ENCODE peak calls at places on chromosomes 1 and 21, in seven cellular contexts. X is ovary, H is fibroblast of lung, T is transverse colon, Y is PC-3, L is neural progenitor cell, S is adipocyte. R is an unnamed sample.

GRCh38 chr1:117657949-117658660 is 52.3 kb downstream of the TENT5C start:
- DNase-seq in X (no peak), H (no peak), Y (no peak), L (no peak), S (no peak), T (no peak), R (no peak)

GRCh38 chr1:205907794-205908193 is 35.5 kb downstream of the SLC26A9 start:
- DNase-seq in S (peak; percentile 57), H (no peak), L (peak; percentile 43), Y (peak; percentile 74), X (no peak), T (no peak), R (peak; percentile 75)

GRCh38 chr1:68331117-68331865 is 99.0 kb upstream of the WLS start:
- DNase-seq in X (no peak), H (peak; percentile 98), T (no peak), Y (peak; percentile 90), L (no peak), S (peak; percentile 70), R (no peak)

GRCh38 chr1:54614024-54614423 is 9.3 kb downstream of the FAM151A start:
- DNase-seq in X (no peak), H (no peak), L (no peak), T (peak; percentile 2), Y (no peak), S (no peak), R (no peak)

GRCh38 chr1:90557706-90558105 is 159.4 kb downstream of the BARHL2 start:
- DNase-seq in H (no peak), L (no peak), X (no peak), T (no peak), S (no peak), Y (no peak), R (no peak)

GRCh38 chr1:111920221-111921024 is 69.0 kb downstream of the KCND3 start:
- DNase-seq in H (peak; percentile 20), X (no peak), L (no peak), Y (no peak), S (peak; percentile 23), T (no peak), R (no peak)

GRCh38 chr1:15156807-15157380 is 3.3 kb downstream of the TMEM51 start:
- DNase-seq in Y (no peak), L (peak; percentile 37), X (peak; percentile 26), H (no peak), S (no peak), T (no peak), R (peak; percentile 51)

GRCh38 chr1:224769987-224770693 is 154.0 kb downstream of the CNIH3 start:
- DNase-seq in S (peak; percentile 82), X (peak; percentile 10), L (no peak), T (no peak), Y (peak; percentile 69), H (peak; percentile 72), R (no peak)

GRCh38 chr21:32499249-32500055 is 85.9 kb downstream of the TCP10L start:
- DNase-seq in Y (peak; percentile 44), H (peak; percentile 82), X (no peak), L (peak; percentile 23), T (no peak), S (peak; percentile 69), R (no peak)

GRCh38 chr1:181251001-181251712 is 162.7 kb downstream of the IER5 start:
- DNase-seq in Y (peak; percentile 92), S (peak; percentile 31), H (peak; percentile 84), X (no peak), T (no peak), L (no peak), R (no peak)

GRCh38 chr1:228904222-228904621 is 168.9 kb downstream of the RHOU start:
- DNase-seq in L (no peak), X (no peak), Y (no peak), S (no peak), H (no peak), T (no peak), R (no peak)

GRCh38 chr1:84736445-84736844 is 46.2 kb upstream of the SSX2IP start:
- DNase-seq in H (no peak), X (no peak), T (no peak), L (no peak), Y (no peak), S (no peak), R (no peak)

GRCh38 chr21:42225571-42226155 is 6.7 kb downstream of the ABCG1 start:
- DNase-seq in T (no peak), X (no peak), L (no peak), H (no peak), Y (no peak), S (no peak), R (no peak)

GRCh38 chr21:42229676-42230075 is 10.7 kb downstream of the ABCG1 start:
- DNase-seq in H (no peak), T (no peak), S (no peak), X (no peak), L (no peak), Y (no peak), R (no peak)

GRCh38 chr21:42228709-42229220 is 9.8 kb downstream of the ABCG1 start:
- DNase-seq in L (no peak), T (no peak), Y (no peak), S (no peak), H (no peak), X (no peak), R (no peak)

GRCh38 chr21:42230636-42231035 is 11.7 kb downstream of the ABCG1 start:
- DNase-seq in L (no peak), H (no peak), Y (no peak), X (no peak), T (no peak), S (no peak), R (no peak)

DNA sequence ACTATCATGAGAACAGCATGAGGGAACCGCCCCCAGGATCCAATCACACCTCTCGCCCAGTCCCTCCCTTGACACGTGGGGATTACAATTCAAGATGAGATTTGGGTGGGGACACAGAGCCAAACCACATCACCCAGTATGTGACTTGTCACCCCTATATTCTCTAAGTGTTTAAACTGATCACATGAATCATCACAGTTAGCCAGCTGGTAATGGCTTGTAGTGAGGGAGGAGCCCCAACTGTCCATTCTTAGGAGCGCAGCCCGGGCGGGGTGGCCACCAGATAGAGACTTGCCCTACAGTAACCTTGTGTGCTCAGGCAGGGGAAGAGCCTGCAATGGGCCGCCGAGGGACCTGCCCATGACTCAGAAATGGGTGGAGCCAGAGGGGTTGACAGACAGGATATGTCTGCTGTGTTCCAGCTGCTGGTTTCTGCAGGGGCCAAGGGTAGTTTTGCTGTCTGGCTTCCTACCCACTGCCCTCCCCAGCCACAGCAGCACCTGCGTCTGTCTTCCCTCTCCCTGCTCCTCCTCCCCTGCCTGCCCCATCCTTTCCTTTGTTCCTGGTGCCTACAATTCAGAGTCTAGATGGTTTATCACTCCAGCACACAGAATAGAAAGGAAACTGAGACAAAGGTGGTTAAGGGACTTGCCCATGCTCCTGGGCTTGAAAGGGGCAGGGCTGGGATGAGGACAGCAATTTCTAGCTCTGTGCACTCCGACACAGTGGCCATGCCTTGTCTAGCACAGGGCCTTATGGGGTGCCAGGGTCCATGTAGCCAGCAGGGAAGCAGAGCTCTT is 9.2 kb downstream of the ABCG1 start:
- DNase-seq in Y (peak; percentile 79), T (peak; percentile 95), X (no peak), H (peak; percentile 66), S (peak; percentile 13), L (peak; percentile 29), R (peak; percentile 71)
- H3K4me3 ChIP-seq in Y (no peak overlapping the region), T (no peak overlapping the region), X (no peak overlapping the region), H (no peak overlapping the region), S (peak overlapping the region; percentile 10), L (no peak overlapping the region), R (no peak overlapping the region)

GRCh38 chr1:93740141-93740540 is 58.5 kb upstream of the BCAR3 start:
- DNase-seq in T (no peak), L (no peak), X (no peak), S (no peak), Y (no peak), H (no peak), R (no peak)
- H3K4me1 ChIP-seq in T (no peaks in the 10 kb centered on the region), L (peaks cover 34% of the 10 kb centered on the region), X (peaks cover 3% of the 10 kb centered on the region), S (peaks cover 45% of the 10 kb centered on the region), Y (peaks cover 55% of the 10 kb centered on the region), H (peaks cover 16% of the 10 kb centered on the region), R (no peaks in the 10 kb centered on the region)

DNA sequence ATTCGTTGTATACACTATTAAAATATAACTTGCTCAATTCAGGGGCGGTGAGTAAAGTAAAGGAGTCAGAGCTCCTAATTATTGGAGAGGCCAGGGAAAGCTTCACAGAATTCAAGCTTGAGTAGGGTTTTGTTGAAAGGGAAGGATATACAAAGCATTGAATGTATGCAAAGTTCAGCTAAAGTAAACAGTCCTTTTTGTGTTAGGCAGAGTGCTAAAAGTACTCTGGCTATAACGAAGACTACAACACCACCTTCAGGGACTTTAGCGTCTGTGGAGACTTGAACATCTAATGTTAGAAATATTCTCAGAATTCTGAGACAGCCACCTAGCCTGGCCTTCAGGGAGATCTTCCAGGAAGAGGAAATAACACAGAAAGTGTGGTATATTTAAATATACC is 1.1 kb downstream of the FALEC start:
- DNase-seq in L (no peak), Y (no peak), S (no peak), X (no peak), T (no peak), H (peak; percentile 26), R (peak; percentile 19)
- H3K4me3 ChIP-seq in L (peak overlapping the region; percentile 66), Y (peak overlapping the region; percentile 71), S (peak overlapping the region; percentile 94), X (peak overlapping the region; percentile 60), T (peak overlapping the region; percentile 64), H (peak overlapping the region; percentile 57), R (peak overlapping the region; percentile 81)

DNA sequence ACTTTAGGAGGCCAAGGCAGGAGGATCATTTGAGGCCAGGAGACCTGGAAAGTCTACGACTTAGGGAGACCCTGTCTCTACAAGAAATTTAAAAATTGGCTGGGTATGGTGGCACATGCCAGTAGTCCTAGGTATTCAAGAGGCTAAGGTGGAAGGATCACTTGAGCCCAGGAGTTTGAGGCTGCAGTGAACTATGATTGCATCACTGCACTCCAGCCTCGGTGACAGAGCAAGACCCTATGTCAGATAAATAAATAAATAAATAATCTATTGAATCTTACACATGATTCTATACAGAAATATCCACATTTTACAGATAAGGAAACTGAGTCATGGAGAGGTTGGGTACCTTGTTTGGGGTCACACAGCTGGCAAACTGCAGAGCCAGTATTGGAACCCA is 89.1 kb downstream of the MAN1C1 start:
- DNase-seq in L (no peak), T (no peak), Y (no peak), H (no peak), X (no peak), S (no peak), R (no peak)
- H3K4me1 ChIP-seq in L (peaks cover 72% of the 10 kb centered on the region), T (no peaks in the 10 kb centered on the region), Y (peaks cover 30% of the 10 kb centered on the region), H (peaks cover 18% of the 10 kb centered on the region), X (peaks cover 28% of the 10 kb centered on the region), S (peaks cover 58% of the 10 kb centered on the region), R (peaks cover 47% of the 10 kb centered on the region)

GRCh38 chr1:60132985-60133673 is 59.6 kb upstream of the C1orf87 start:
- DNase-seq in Y (peak; percentile 28), H (peak; percentile 93), L (no peak), S (peak; percentile 95), X (no peak), T (peak; percentile 13), R (no peak)
- H3K4me3 ChIP-seq in Y (no peak overlapping the region), H (no peak overlapping the region), L (no peak overlapping the region), S (no peak overlapping the region), X (no peak overlapping the region), T (no peak overlapping the region), R (no peak overlapping the region)

R was measured in GM23338.